ENCODE peak calls at places on chromosomes 4 and X, in nine cellular contexts. W is astrocyte of the spinal cord; B is Jurkat, Clone E6-1; I is sciatic nerve; A is GM23248; Z is fibroblast of gingiva; L is iris pigment epithelial cell; V is GM10248; Q is GM18507. N is an unnamed sample.

GRCh38 chr4:2075987-2076907 is 17.1 kb downstream of the NAT8L start:
- DNase-seq in W (no peak), B (no peak), I (peak), A (no peak), Z (no peak), L (no peak), V (no peak), Q (no peak), N (no peak)

GRCh38 chrX:47706575-47706974 is 47.6 kb upstream of the UXT start:
- DNase-seq in W (peak), B (no peak), I (no peak), A (peak), Z (peak), L (peak), V (no peak), Q (no peak), N (peak)

GRCh38 chr4:180363817-180364216 is 1879.4 kb upstream of the TENM3 start:
- DNase-seq in W (no peak), B (no peak), I (no peak), A (no peak), Z (no peak), L (no peak), V (no peak), Q (no peak), N (no peak)

GRCh38 chr4:73662709-73663546 is 42.7 kb upstream of the RASSF6 start:
- DNase-seq in W (peak), B (peak), I (no peak), A (peak), Z (peak), L (peak), V (peak), Q (no peak), N (peak)

GRCh38 chr4:83828601-83829000 is 292.7 kb downstream of the GPAT3 start:
- DNase-seq in W (peak), B (no peak), I (no peak), A (no peak), Z (no peak), L (peak), V (no peak), Q (no peak), N (peak)

GRCh38 chrX:70398899-70399298 is 24.2 kb upstream of the GDPD2 start:
- DNase-seq in W (peak), B (no peak), I (no peak), A (peak), Z (peak), L (peak), V (no peak), Q (no peak), N (peak)

GRCh38 chr4:1402516-1403101 is 3.6 kb downstream of the NKX1-1 start:
- DNase-seq in W (no peak), B (no peak), I (no peak), A (peak), Z (no peak), L (no peak), V (no peak), Q (no peak), N (peak)

GRCh38 chr4:99677161-99677560 is 19.5 kb upstream of the C4orf54 start:
- DNase-seq in W (no peak), B (no peak), I (no peak), A (no peak), Z (no peak), L (no peak), V (no peak), Q (no peak), N (no peak)

GRCh38 chr4:151484396-151485102 is 75.6 kb downstream of the FHIP1A start:
- DNase-seq in W (peak), B (no peak), I (no peak), A (peak), Z (peak), L (peak), V (no peak), Q (no peak), N (peak)

N was measured in adipocyte.